ENCODE peak calls at places on chromosomes 1 and 21, in ten cellular contexts. One of them, this sample, is unnamed.

GRCh38 chr1:5949074-5949760 is 43.0 kb downstream of the NPHP4 start:
- DNase-seq in Peyer's patch: no peak
- DNase-seq in hepatocyte: peak
- DNase-seq in right cardiac atrium: no peak
- DNase-seq in epithelial cell of esophagus: peak
- DNase-seq in endodermal cell: peak
- DNase-seq in IMR-90: no peak
- DNase-seq in lower lobe of right lung: no peak
- DNase-seq in thyroid gland: no peak
- DNase-seq in right lobe of liver: no peak
- DNase-seq in this sample: no peak

GRCh38 chr1:61120998-61121397 is 38.6 kb downstream of the NFIA start:
- DNase-seq in right cardiac atrium: no peak
- DNase-seq in hepatocyte: no peak
- DNase-seq in endodermal cell: no peak
- DNase-seq in IMR-90: no peak
- DNase-seq in Peyer's patch: no peak
- DNase-seq in epithelial cell of esophagus: peak
- DNase-seq in right lobe of liver: no peak
- DNase-seq in thyroid gland: peak
- DNase-seq in lower lobe of right lung: no peak
- DNase-seq in this sample: peak

GRCh38 chr1:53339736-53340385 is 12.0 kb upstream of the LRP8 start:
- DNase-seq in right lobe of liver: peak
- DNase-seq in endodermal cell: no peak
- DNase-seq in right cardiac atrium: no peak
- DNase-seq in lower lobe of right lung: no peak
- DNase-seq in epithelial cell of esophagus: no peak
- DNase-seq in Peyer's patch: no peak
- DNase-seq in IMR-90: no peak
- DNase-seq in hepatocyte: no peak
- DNase-seq in thyroid gland: no peak
- DNase-seq in this sample: no peak

GRCh38 chr1:15229569-15230170 is 17.4 kb upstream of the FHAD1 start:
- DNase-seq in endodermal cell: no peak
- DNase-seq in IMR-90: no peak
- DNase-seq in epithelial cell of esophagus: no peak
- DNase-seq in lower lobe of right lung: no peak
- DNase-seq in hepatocyte: no peak
- DNase-seq in thyroid gland: no peak
- DNase-seq in right cardiac atrium: no peak
- DNase-seq in Peyer's patch: no peak
- DNase-seq in right lobe of liver: no peak
- DNase-seq in this sample: no peak

GRCh38 chr1:241542199-241542907 is 10.2 kb downstream of the KMO start:
- DNase-seq in lower lobe of right lung: no peak
- DNase-seq in epithelial cell of esophagus: peak
- DNase-seq in endodermal cell: no peak
- DNase-seq in right lobe of liver: no peak
- DNase-seq in IMR-90: no peak
- DNase-seq in Peyer's patch: no peak
- DNase-seq in hepatocyte: no peak
- DNase-seq in thyroid gland: no peak
- DNase-seq in right cardiac atrium: no peak
- DNase-seq in this sample: no peak

GRCh38 chr1:53154859-53155438 is 12.5 kb upstream of the SLC1A7 start:
- DNase-seq in epithelial cell of esophagus: no peak
- DNase-seq in right cardiac atrium: no peak
- DNase-seq in endodermal cell: no peak
- DNase-seq in right lobe of liver: no peak
- DNase-seq in Peyer's patch: no peak
- DNase-seq in thyroid gland: no peak
- DNase-seq in hepatocyte: no peak
- DNase-seq in lower lobe of right lung: no peak
- DNase-seq in IMR-90: no peak
- DNase-seq in this sample: no peak

GRCh38 chr1:157968503-157968902 is 24.9 kb upstream of the KIRREL1 start:
- DNase-seq in right cardiac atrium: peak
- DNase-seq in right lobe of liver: no peak
- DNase-seq in IMR-90: peak
- DNase-seq in Peyer's patch: no peak
- DNase-seq in thyroid gland: peak
- DNase-seq in hepatocyte: no peak
- DNase-seq in epithelial cell of esophagus: peak
- DNase-seq in endodermal cell: no peak
- DNase-seq in lower lobe of right lung: no peak
- DNase-seq in this sample: peak

GRCh38 chr1:248243204-248243603 is 12.0 kb downstream of the OR2M4 start:
- DNase-seq in epithelial cell of esophagus: peak
- DNase-seq in hepatocyte: no peak
- DNase-seq in IMR-90: peak
- DNase-seq in right lobe of liver: no peak
- DNase-seq in endodermal cell: peak
- DNase-seq in lower lobe of right lung: peak
- DNase-seq in right cardiac atrium: peak
- DNase-seq in Peyer's patch: no peak
- DNase-seq in thyroid gland: peak
- DNase-seq in this sample: no peak

GRCh38 chr1:175132456-175132855 is 60.1 kb downstream of the KIAA0040 start:
- DNase-seq in epithelial cell of esophagus: no peak
- DNase-seq in IMR-90: peak
- DNase-seq in lower lobe of right lung: no peak
- DNase-seq in right cardiac atrium: no peak
- DNase-seq in Peyer's patch: no peak
- DNase-seq in right lobe of liver: no peak
- DNase-seq in hepatocyte: no peak
- DNase-seq in endodermal cell: peak
- DNase-seq in thyroid gland: no peak
- DNase-seq in this sample: no peak

GRCh38 chr1:154546264-154547043 is 12.0 kb downstream of the UBE2Q1 start:
- DNase-seq in right lobe of liver: peak
- DNase-seq in thyroid gland: peak
- DNase-seq in IMR-90: peak
- DNase-seq in epithelial cell of esophagus: peak
- DNase-seq in Peyer's patch: peak
- DNase-seq in right cardiac atrium: peak
- DNase-seq in endodermal cell: peak
- DNase-seq in lower lobe of right lung: peak
- DNase-seq in hepatocyte: peak
- DNase-seq in this sample: no peak

GRCh38 chr1:109027841-109028240 is 14.1 kb downstream of the WDR47 start:
- DNase-seq in lower lobe of right lung: no peak
- DNase-seq in Peyer's patch: no peak
- DNase-seq in right cardiac atrium: no peak
- DNase-seq in right lobe of liver: no peak
- DNase-seq in IMR-90: no peak
- DNase-seq in thyroid gland: no peak
- DNase-seq in hepatocyte: no peak
- DNase-seq in endodermal cell: no peak
- DNase-seq in epithelial cell of esophagus: no peak
- DNase-seq in this sample: no peak

GRCh38 chr1:226862900-226863299 is 7.5 kb upstream of the PSEN2 start:
- DNase-seq in epithelial cell of esophagus: peak
- DNase-seq in Peyer's patch: no peak
- DNase-seq in right lobe of liver: no peak
- DNase-seq in lower lobe of right lung: no peak
- DNase-seq in hepatocyte: no peak
- DNase-seq in right cardiac atrium: no peak
- DNase-seq in IMR-90: peak
- DNase-seq in thyroid gland: no peak
- DNase-seq in endodermal cell: no peak
- DNase-seq in this sample: no peak

GRCh38 chr1:224707849-224708725 is 92.0 kb downstream of the CNIH3 start:
- DNase-seq in right cardiac atrium: no peak
- DNase-seq in lower lobe of right lung: peak
- DNase-seq in hepatocyte: peak
- DNase-seq in Peyer's patch: no peak
- DNase-seq in epithelial cell of esophagus: peak
- DNase-seq in right lobe of liver: no peak
- DNase-seq in endodermal cell: no peak
- DNase-seq in IMR-90: peak
- DNase-seq in thyroid gland: no peak
- DNase-seq in this sample: peak

GRCh38 chr1:82893712-82894111 is 1093.0 kb downstream of the ADGRL2 start:
- DNase-seq in endodermal cell: no peak
- DNase-seq in hepatocyte: no peak
- DNase-seq in thyroid gland: no peak
- DNase-seq in right lobe of liver: no peak
- DNase-seq in IMR-90: no peak
- DNase-seq in lower lobe of right lung: no peak
- DNase-seq in right cardiac atrium: no peak
- DNase-seq in epithelial cell of esophagus: no peak
- DNase-seq in Peyer's patch: no peak
- DNase-seq in this sample: no peak

GRCh38 chr1:149962039-149962647 is 25.5 kb upstream of the MTMR11 start:
- DNase-seq in Peyer's patch: peak
- DNase-seq in right lobe of liver: no peak
- DNase-seq in thyroid gland: peak
- DNase-seq in epithelial cell of esophagus: peak
- DNase-seq in IMR-90: peak
- DNase-seq in right cardiac atrium: no peak
- DNase-seq in hepatocyte: peak
- DNase-seq in endodermal cell: peak
- DNase-seq in lower lobe of right lung: peak
- DNase-seq in this sample: peak

GRCh38 chr1:183027791-183028190 is 4.6 kb downstream of the LAMC1 start:
- DNase-seq in thyroid gland: no peak
- DNase-seq in IMR-90: no peak
- DNase-seq in right cardiac atrium: no peak
- DNase-seq in right lobe of liver: no peak
- DNase-seq in epithelial cell of esophagus: peak
- DNase-seq in hepatocyte: no peak
- DNase-seq in endodermal cell: no peak
- DNase-seq in Peyer's patch: no peak
- DNase-seq in lower lobe of right lung: no peak
- DNase-seq in this sample: no peak

GRCh38 chr1:151639466-151639865 is 27.6 kb downstream of the SNX27 start:
- DNase-seq in right lobe of liver: no peak
- DNase-seq in IMR-90: peak
- DNase-seq in Peyer's patch: no peak
- DNase-seq in endodermal cell: no peak
- DNase-seq in epithelial cell of esophagus: peak
- DNase-seq in right cardiac atrium: no peak
- DNase-seq in thyroid gland: no peak
- DNase-seq in lower lobe of right lung: no peak
- DNase-seq in hepatocyte: peak
- DNase-seq in this sample: peak

GRCh38 chr21:43975469-43976098 is 36.5 kb upstream of the TRAPPC10 start:
- DNase-seq in Peyer's patch: peak
- DNase-seq in lower lobe of right lung: peak
- DNase-seq in right cardiac atrium: peak
- DNase-seq in IMR-90: peak
- DNase-seq in thyroid gland: peak
- DNase-seq in epithelial cell of esophagus: peak
- DNase-seq in right lobe of liver: peak
- DNase-seq in hepatocyte: peak
- DNase-seq in endodermal cell: peak
- DNase-seq in this sample: no peak

GRCh38 chr1:101379939-101380338 is 143.1 kb downstream of the S1PR1 start:
- DNase-seq in thyroid gland: no peak
- DNase-seq in lower lobe of right lung: no peak
- DNase-seq in right cardiac atrium: no peak
- DNase-seq in endodermal cell: no peak
- DNase-seq in right lobe of liver: no peak
- DNase-seq in epithelial cell of esophagus: no peak
- DNase-seq in Peyer's patch: no peak
- DNase-seq in IMR-90: no peak
- DNase-seq in hepatocyte: no peak
- DNase-seq in this sample: no peak
- H3K4me3 ChIP-seq in thyroid gland: no peak
- H3K4me3 ChIP-seq in lower lobe of right lung: no peak
- H3K4me3 ChIP-seq in right cardiac atrium: no peak
- H3K4me3 ChIP-seq in endodermal cell: no peak
- H3K4me3 ChIP-seq in right lobe of liver: no peak
- H3K4me3 ChIP-seq in epithelial cell of esophagus: no peak
- H3K4me3 ChIP-seq in Peyer's patch: no peak
- H3K4me3 ChIP-seq in IMR-90: no peak
- H3K4me3 ChIP-seq in hepatocyte: no peak
- H3K4me3 ChIP-seq in this sample: no peak

DNA sequence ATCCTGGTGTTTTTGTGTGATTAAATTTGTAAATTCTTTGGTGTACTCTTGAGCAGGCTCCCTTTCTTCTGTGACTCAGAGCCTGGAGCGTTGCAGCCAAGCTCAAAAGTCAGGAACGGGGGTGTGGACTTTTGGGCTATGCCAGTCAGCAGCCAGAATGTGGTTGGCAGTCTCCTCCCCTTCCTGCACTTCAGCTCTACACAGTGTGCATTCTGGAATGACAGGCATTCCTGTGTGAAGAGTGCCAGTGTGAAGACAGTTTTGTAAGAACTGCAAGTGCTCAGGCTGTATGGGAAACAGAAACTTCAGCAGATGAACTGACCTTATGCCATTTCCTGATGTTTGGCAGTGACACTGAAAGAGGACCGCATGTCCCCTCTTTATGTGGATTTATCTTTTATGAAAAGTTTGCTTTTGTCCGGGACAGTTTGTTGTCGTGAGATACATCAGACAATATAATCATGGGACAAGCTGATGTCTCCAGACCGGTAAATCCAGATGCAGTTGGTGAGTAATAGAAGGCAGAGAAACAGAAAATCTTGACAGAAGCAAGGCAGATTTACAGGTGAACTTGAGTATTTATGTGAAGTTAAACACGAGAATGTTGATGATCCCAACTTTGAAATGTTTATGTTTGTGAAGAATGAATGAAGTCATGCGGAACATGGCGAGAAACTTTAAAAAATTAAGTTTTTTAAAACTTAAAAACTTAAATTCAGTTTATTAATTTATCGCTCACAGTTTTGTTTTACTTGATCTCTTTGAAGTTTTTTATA is 67.7 kb upstream of the RCC1 start:
- DNase-seq in IMR-90: peak
- DNase-seq in thyroid gland: peak
- DNase-seq in endodermal cell: peak
- DNase-seq in Peyer's patch: peak
- DNase-seq in right lobe of liver: peak
- DNase-seq in hepatocyte: peak
- DNase-seq in epithelial cell of esophagus: peak
- DNase-seq in right cardiac atrium: peak
- DNase-seq in lower lobe of right lung: peak
- DNase-seq in this sample: peak
- H3K4me3 ChIP-seq in IMR-90: peak
- H3K4me3 ChIP-seq in thyroid gland: peak
- H3K4me3 ChIP-seq in endodermal cell: no peak
- H3K4me3 ChIP-seq in Peyer's patch: no peak
- H3K4me3 ChIP-seq in right lobe of liver: peak
- H3K4me3 ChIP-seq in hepatocyte: no peak
- H3K4me3 ChIP-seq in epithelial cell of esophagus: peak
- H3K4me3 ChIP-seq in right cardiac atrium: peak
- H3K4me3 ChIP-seq in lower lobe of right lung: peak
- H3K4me3 ChIP-seq in this sample: peak

GRCh38 chr1:234231061-234231892 is 142.0 kb upstream of the COA6 start:
- DNase-seq in IMR-90: no peak
- DNase-seq in lower lobe of right lung: no peak
- DNase-seq in thyroid gland: no peak
- DNase-seq in right cardiac atrium: no peak
- DNase-seq in Peyer's patch: no peak
- DNase-seq in endodermal cell: peak
- DNase-seq in hepatocyte: no peak
- DNase-seq in right lobe of liver: no peak
- DNase-seq in epithelial cell of esophagus: no peak
- DNase-seq in this sample: no peak
- H3K4me3 ChIP-seq in IMR-90: no peak
- H3K4me3 ChIP-seq in lower lobe of right lung: no peak
- H3K4me3 ChIP-seq in thyroid gland: no peak
- H3K4me3 ChIP-seq in right cardiac atrium: no peak
- H3K4me3 ChIP-seq in Peyer's patch: no peak
- H3K4me3 ChIP-seq in endodermal cell: peak
- H3K4me3 ChIP-seq in hepatocyte: no peak
- H3K4me3 ChIP-seq in right lobe of liver: no peak
- H3K4me3 ChIP-seq in epithelial cell of esophagus: no peak
- H3K4me3 ChIP-seq in this sample: no peak

GRCh38 chr1:9689971-9690381 is 38.4 kb downstream of the PIK3CD start:
- DNase-seq in hepatocyte: peak
- DNase-seq in right cardiac atrium: peak
- DNase-seq in right lobe of liver: peak
- DNase-seq in epithelial cell of esophagus: peak
- DNase-seq in Peyer's patch: no peak
- DNase-seq in endodermal cell: peak
- DNase-seq in thyroid gland: peak
- DNase-seq in lower lobe of right lung: peak
- DNase-seq in IMR-90: no peak
- DNase-seq in this sample: no peak
- H3K4me3 ChIP-seq in hepatocyte: peak
- H3K4me3 ChIP-seq in right cardiac atrium: peak
- H3K4me3 ChIP-seq in right lobe of liver: peak
- H3K4me3 ChIP-seq in epithelial cell of esophagus: peak
- H3K4me3 ChIP-seq in Peyer's patch: peak
- H3K4me3 ChIP-seq in endodermal cell: peak
- H3K4me3 ChIP-seq in thyroid gland: peak
- H3K4me3 ChIP-seq in lower lobe of right lung: peak
- H3K4me3 ChIP-seq in IMR-90: peak
- H3K4me3 ChIP-seq in this sample: peak

This sample was measured in skeletal muscle cell.